ENCODE peak calls at places on chromosomes 2 and 18, in seven cellular contexts. U is breast epithelium, A is MM.1S, X is adrenal gland, F is small intestine, T is GM23248, D is tibial nerve. Z is an unnamed sample.
A peak's percentile ranks its signal among the peaks of the same experiment; 100 is the strongest.

GRCh38 chr18:22378672-22379282 is 38.9 kb downstream of the CTAGE1 start:
- DNase-seq in A (no peak), D (no peak), X (peak; percentile 72), F (peak; percentile 75), U (no peak), T (peak; percentile 70), Z (no peak)

GRCh38 chr2:192585418-192585817 is 390.7 kb upstream of the TMEFF2 start:
- DNase-seq in U (no peak), X (no peak), T (no peak), A (no peak), D (no peak), F (no peak), Z (no peak)

GRCh38 chr2:84931384-84931821 is 25.9 kb downstream of the TMSB10 start:
- DNase-seq in F (no peak), A (peak; percentile 66), T (no peak), X (no peak), D (no peak), U (no peak), Z (no peak)

GRCh38 chr2:232236200-232236599 is 142.4 kb upstream of the ALPP start:
- DNase-seq in D (no peak), U (no peak), T (peak; percentile 26), A (no peak), X (no peak), F (peak; percentile 44), Z (no peak)

GRCh38 chr18:11909597-11910026 is 1.5 kb upstream of the MPPE1 start:
- DNase-seq in U (no peak), F (peak; percentile 76), X (peak; percentile 22), D (peak; percentile 9), T (peak; percentile 81), A (peak; percentile 24), Z (no peak)

GRCh38 chr2:232857158-232857563 is 12.9 kb upstream of the SNORC start:
- DNase-seq in F (peak; percentile 80), T (peak; percentile 30), U (no peak), D (no peak), X (no peak), A (no peak), Z (no peak)

GRCh38 chr2:169772651-169773050 is 26.0 kb upstream of the SSB start:
- DNase-seq in U (no peak), F (no peak), T (no peak), X (no peak), A (no peak), D (no peak), Z (no peak)

GRCh38 chr2:240359695-240360094 is 75.8 kb upstream of the GPC1 start:
- DNase-seq in F (no peak), D (no peak), A (no peak), U (no peak), T (no peak), X (no peak), Z (no peak)

GRCh38 chr2:71492112-71492511 is 38.8 kb downstream of the DYSF start:
- DNase-seq in X (no peak), A (no peak), F (no peak), T (no peak), D (no peak), U (no peak), Z (no peak)

GRCh38 chr2:200677721-200678532 is 92.1 kb downstream of the AOX1 start:
- DNase-seq in T (peak; percentile 65), D (peak; percentile 26), A (no peak), U (no peak), F (no peak), X (peak; percentile 61), Z (no peak)

GRCh38 chr2:105287692-105288091 is 41.8 kb downstream of the TGFBRAP1 start:
- DNase-seq in D (no peak), T (peak; percentile 42), U (no peak), A (peak; percentile 27), X (peak; percentile 39), F (peak; percentile 22), Z (no peak)

GRCh38 chr2:129903586-129904425 is 75.7 kb upstream of the RAB6C start:
- DNase-seq in F (no peak), D (no peak), T (no peak), A (no peak), X (peak; percentile 16), U (no peak), Z (no peak)

GRCh38 chr2:19543271-19544019 is 185.0 kb upstream of the OSR1 start:
- DNase-seq in U (no peak), F (no peak), X (no peak), A (no peak), D (no peak), T (peak; percentile 55), Z (no peak)

GRCh38 chr2:16709769-16710168 is 44.1 kb upstream of the CYRIA start:
- DNase-seq in A (no peak), D (peak; percentile 36), F (no peak), X (no peak), U (no peak), T (no peak), Z (no peak)

GRCh38 chr2:180000434-180000833 is 6.7 kb downstream of the CWC22 start:
- DNase-seq in T (peak; percentile 39), A (no peak), U (no peak), F (no peak), D (no peak), X (no peak), Z (no peak)

GRCh38 chr2:132278267-132278666 is 116.5 kb upstream of the ANKRD30BL start:
- DNase-seq in T (no peak), X (no peak), U (no peak), A (no peak), F (no peak), D (no peak), Z (no peak)

GRCh38 chr2:240452471-240453256 is 17.2 kb downstream of the GPC1 start:
- DNase-seq in U (no peak), D (no peak), F (peak; percentile 8), A (peak; percentile 56), X (peak; percentile 76), T (peak; percentile 61), Z (no peak)

GRCh38 chr2:132037527-132038178 is 124.1 kb downstream of the ANKRD30BL start:
- DNase-seq in X (no peak), U (no peak), D (no peak), F (peak; percentile 0), A (peak; percentile 68), T (peak; percentile 38), Z (no peak)

GRCh38 chr2:62309081-62309464 is 113.2 kb downstream of the B3GNT2 start:
- DNase-seq in U (no peak), X (no peak), T (no peak), D (no peak), F (no peak), A (no peak), Z (no peak)

GRCh38 chr2:200640906-200641305 is 55.1 kb downstream of the AOX1 start:
- DNase-seq in A (no peak), U (no peak), T (peak; percentile 14), X (no peak), D (no peak), F (no peak), Z (no peak)

GRCh38 chr18:25826823-25827617 is 263.4 kb downstream of the SS18 start:
- DNase-seq in T (peak; percentile 48), X (no peak), A (no peak), F (no peak), D (no peak), U (no peak), Z (no peak)

GRCh38 chr2:71793965-71794364 is 340.6 kb downstream of the DYSF start:
- DNase-seq in F (no peak), X (no peak), U (no peak), D (no peak), A (no peak), T (no peak), Z (no peak)

GRCh38 chr2:96359866-96360265 is 24.3 kb downstream of the NCAPH start:
- DNase-seq in T (no peak), A (no peak), D (no peak), U (no peak), F (no peak), X (no peak), Z (no peak)

GRCh38 chr2:109611467-109612095 is 2.2 kb downstream of the SEPTIN10 start:
- DNase-seq in U (no peak), X (no peak), F (peak; percentile 28), A (peak; percentile 66), T (peak; percentile 87), D (no peak), Z (no peak)

GRCh38 chr2:101003278-101003775 is 1.2 kb downstream of the RPL31 start:
- DNase-seq in T (no peak), F (peak; percentile 17), U (no peak), D (no peak), X (no peak), A (no peak), Z (no peak)

GRCh38 chr18:37042381-37042780 is 213.5 kb downstream of the KIAA1328 start:
- DNase-seq in A (no peak), U (no peak), D (no peak), X (no peak), F (no peak), T (peak; percentile 10), Z (no peak)
- H3K9me3 ChIP-seq in A (no peaks in the 10 kb centered on the region), U (peaks cover 24% of the 10 kb centered on the region), D (peaks cover 24% of the 10 kb centered on the region), X (peaks cover 9% of the 10 kb centered on the region), F (no peaks in the 10 kb centered on the region), T (no peaks in the 10 kb centered on the region), Z (peaks cover 5% of the 10 kb centered on the region)

GRCh38 chr18:58893388-58894099 is 28.9 kb downstream of the ZNF532 start:
- DNase-seq in A (no peak), X (no peak), D (no peak), T (peak; percentile 41), U (no peak), F (no peak), Z (no peak)

GRCh38 chr18:58895385-58895784 is 30.7 kb downstream of the ZNF532 start:
- DNase-seq in X (no peak), F (no peak), U (no peak), D (no peak), A (no peak), T (no peak), Z (no peak)

GRCh38 chr18:58894937-58895336 is 30.3 kb downstream of the ZNF532 start:
- DNase-seq in U (no peak), T (no peak), X (no peak), F (no peak), A (no peak), D (no peak), Z (no peak)

GRCh38 chr18:58892536-58892935 is 27.9 kb downstream of the ZNF532 start:
- DNase-seq in D (no peak), A (no peak), F (no peak), U (no peak), X (no peak), T (no peak), Z (no peak)

GRCh38 chr18:58891753-58892152 is 27.1 kb downstream of the ZNF532 start:
- DNase-seq in T (no peak), U (no peak), X (no peak), D (no peak), F (no peak), A (no peak), Z (no peak)
- H3K9me3 ChIP-seq in T (no peaks in the 10 kb centered on the region), U (no peaks in the 10 kb centered on the region), X (no peaks in the 10 kb centered on the region), D (no peaks in the 10 kb centered on the region), F (no peaks in the 10 kb centered on the region), A (no peaks in the 10 kb centered on the region), Z (no peaks in the 10 kb centered on the region)

GRCh38 chr2:42736598-42737322 is 27.2 kb downstream of the OXER1 start:
- DNase-seq in D (no peak), F (no peak), T (peak; percentile 15), X (no peak), A (no peak), U (no peak), Z (no peak)
- H3K9me3 ChIP-seq in D (peaks cover 8% of the 10 kb centered on the region), F (no peaks in the 10 kb centered on the region), T (no peaks in the 10 kb centered on the region), X (no peaks in the 10 kb centered on the region), A (no peaks in the 10 kb centered on the region), U (no peaks in the 10 kb centered on the region), Z (peaks cover 3% of the 10 kb centered on the region)

DNA sequence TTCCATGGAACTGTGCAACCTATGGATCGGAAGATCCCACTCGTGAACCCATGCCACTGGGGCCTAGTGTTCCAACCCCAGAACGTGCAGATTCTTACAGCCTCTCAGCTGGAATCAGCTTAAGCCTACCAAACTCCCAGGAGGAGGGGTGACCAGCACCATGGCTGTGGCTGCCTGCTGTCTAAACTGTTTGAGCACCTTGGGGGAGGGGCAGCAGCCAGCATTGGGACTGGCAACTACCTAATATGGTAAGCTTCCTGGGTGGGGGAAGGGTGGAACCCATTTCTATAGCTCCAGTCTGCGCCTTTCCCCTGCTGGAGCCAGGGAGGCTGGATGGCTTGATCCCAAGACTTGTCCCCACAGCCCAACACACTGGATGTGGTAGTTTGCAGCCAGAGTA is 10.7 kb upstream of the POLE4 start:
- DNase-seq in T (no peak), F (no peak), U (no peak), X (no peak), D (no peak), A (no peak), Z (no peak)
- H3K9me3 ChIP-seq in T (no peaks in the 10 kb centered on the region), F (no peaks in the 10 kb centered on the region), U (peaks cover 3% of the 10 kb centered on the region), X (no peaks in the 10 kb centered on the region), D (peaks cover 6% of the 10 kb centered on the region), A (no peaks in the 10 kb centered on the region), Z (no peaks in the 10 kb centered on the region)